ENCODE peak calls at places on chromosomes 11 and 22, in four cellular contexts. One of them, this sample, is unnamed.

GRCh38 chr22:45190473-45190872 is 26.7 kb downstream of the NUP50 start:
- DNase-seq in suprapubic skin: no peak
- DNase-seq in stimulated activated CD8-positive, alpha-beta memory T cell treated with anti-CD3 and anti-CD28 coated beads, Interleukin-15, amount 100 ng/mL, for 4 hours: no peak
- DNase-seq in A549: no peak
- DNase-seq in this sample: no peak

GRCh38 chr11:104883342-104883741 is 14.9 kb downstream of the CASP12 start:
- DNase-seq in suprapubic skin: no peak
- DNase-seq in stimulated activated CD8-positive, alpha-beta memory T cell treated with anti-CD3 and anti-CD28 coated beads, Interleukin-15, amount 100 ng/mL, for 4 hours: no peak
- DNase-seq in A549: no peak
- DNase-seq in this sample: no peak

GRCh38 chr11:57647368-57647767 is 2.3 kb downstream of the YPEL4 start:
- DNase-seq in suprapubic skin: no peak
- DNase-seq in stimulated activated CD8-positive, alpha-beta memory T cell treated with anti-CD3 and anti-CD28 coated beads, Interleukin-15, amount 100 ng/mL, for 4 hours: no peak
- DNase-seq in A549: no peak
- DNase-seq in this sample: no peak

GRCh38 chr11:120715239-120715638 is 203.7 kb downstream of the GRIK4 start:
- DNase-seq in suprapubic skin: no peak
- DNase-seq in stimulated activated CD8-positive, alpha-beta memory T cell treated with anti-CD3 and anti-CD28 coated beads, Interleukin-15, amount 100 ng/mL, for 4 hours: no peak
- DNase-seq in A549: peak; percentile 4
- DNase-seq in this sample: no peak

GRCh38 chr22:39204216-39204615 is 40.6 kb downstream of the PDGFB start:
- DNase-seq in suprapubic skin: no peak
- DNase-seq in stimulated activated CD8-positive, alpha-beta memory T cell treated with anti-CD3 and anti-CD28 coated beads, Interleukin-15, amount 100 ng/mL, for 4 hours: no peak
- DNase-seq in A549: no peak
- DNase-seq in this sample: no peak

GRCh38 chr11:10693509-10694071 is at the start of gene IRAG1:
- DNase-seq in suprapubic skin: no peak
- DNase-seq in stimulated activated CD8-positive, alpha-beta memory T cell treated with anti-CD3 and anti-CD28 coated beads, Interleukin-15, amount 100 ng/mL, for 4 hours: no peak
- DNase-seq in A549: no peak
- DNase-seq in this sample: no peak

GRCh38 chr11:117419915-117420485 is 92.3 kb downstream of the CEP164 start:
- DNase-seq in suprapubic skin: peak; percentile 75
- DNase-seq in stimulated activated CD8-positive, alpha-beta memory T cell treated with anti-CD3 and anti-CD28 coated beads, Interleukin-15, amount 100 ng/mL, for 4 hours: no peak
- DNase-seq in A549: no peak
- DNase-seq in this sample: no peak

GRCh38 chr22:49244466-49245420 is 582.9 kb downstream of the BRD1 start:
- DNase-seq in suprapubic skin: peak; percentile 70
- DNase-seq in stimulated activated CD8-positive, alpha-beta memory T cell treated with anti-CD3 and anti-CD28 coated beads, Interleukin-15, amount 100 ng/mL, for 4 hours: no peak
- DNase-seq in A549: no peak
- DNase-seq in this sample: no peak

GRCh38 chr11:8339592-8340022 is 75.9 kb upstream of the LMO1 start:
- DNase-seq in suprapubic skin: no peak
- DNase-seq in stimulated activated CD8-positive, alpha-beta memory T cell treated with anti-CD3 and anti-CD28 coated beads, Interleukin-15, amount 100 ng/mL, for 4 hours: no peak
- DNase-seq in A549: no peak
- DNase-seq in this sample: no peak

GRCh38 chr11:1921576-1922141 is 2.2 kb downstream of the TNNT3 start:
- DNase-seq in suprapubic skin: no peak
- DNase-seq in stimulated activated CD8-positive, alpha-beta memory T cell treated with anti-CD3 and anti-CD28 coated beads, Interleukin-15, amount 100 ng/mL, for 4 hours: no peak
- DNase-seq in A549: no peak
- DNase-seq in this sample: no peak

GRCh38 chr11:17658211-17658610 is 61.2 kb upstream of the MYOD1 start:
- DNase-seq in suprapubic skin: no peak
- DNase-seq in stimulated activated CD8-positive, alpha-beta memory T cell treated with anti-CD3 and anti-CD28 coated beads, Interleukin-15, amount 100 ng/mL, for 4 hours: no peak
- DNase-seq in A549: no peak
- DNase-seq in this sample: no peak

GRCh38 chr11:95577716-95578460 is 211.7 kb downstream of the FAM76B start:
- DNase-seq in suprapubic skin: no peak
- DNase-seq in stimulated activated CD8-positive, alpha-beta memory T cell treated with anti-CD3 and anti-CD28 coated beads, Interleukin-15, amount 100 ng/mL, for 4 hours: no peak
- DNase-seq in A549: no peak
- DNase-seq in this sample: no peak

GRCh38 chr22:19412478-19412877 is 19.1 kb downstream of the HIRA start:
- DNase-seq in suprapubic skin: no peak
- DNase-seq in stimulated activated CD8-positive, alpha-beta memory T cell treated with anti-CD3 and anti-CD28 coated beads, Interleukin-15, amount 100 ng/mL, for 4 hours: no peak
- DNase-seq in A549: no peak
- DNase-seq in this sample: no peak

GRCh38 chr11:115784796-115785521 is 280.7 kb upstream of the CADM1 start:
- DNase-seq in suprapubic skin: no peak
- DNase-seq in stimulated activated CD8-positive, alpha-beta memory T cell treated with anti-CD3 and anti-CD28 coated beads, Interleukin-15, amount 100 ng/mL, for 4 hours: no peak
- DNase-seq in A549: no peak
- DNase-seq in this sample: no peak

GRCh38 chr11:12202911-12203310 is 92.5 kb downstream of the MICAL2 start:
- DNase-seq in suprapubic skin: no peak
- DNase-seq in stimulated activated CD8-positive, alpha-beta memory T cell treated with anti-CD3 and anti-CD28 coated beads, Interleukin-15, amount 100 ng/mL, for 4 hours: no peak
- DNase-seq in A549: no peak
- DNase-seq in this sample: no peak

GRCh38 chr22:38569972-38570840 is at the start of gene DMC1:
- DNase-seq in suprapubic skin: peak; percentile 97
- DNase-seq in stimulated activated CD8-positive, alpha-beta memory T cell treated with anti-CD3 and anti-CD28 coated beads, Interleukin-15, amount 100 ng/mL, for 4 hours: peak; percentile 91
- DNase-seq in A549: peak; percentile 91
- DNase-seq in this sample: peak; percentile 68

GRCh38 chr11:12377824-12378593 is 638 bp downstream of the PARVA start:
- DNase-seq in suprapubic skin: peak; percentile 87
- DNase-seq in stimulated activated CD8-positive, alpha-beta memory T cell treated with anti-CD3 and anti-CD28 coated beads, Interleukin-15, amount 100 ng/mL, for 4 hours: no peak
- DNase-seq in A549: peak; percentile 88
- DNase-seq in this sample: peak; percentile 69

GRCh38 chr11:70732493-70733206 is 334.3 kb downstream of the CTTN start:
- DNase-seq in suprapubic skin: no peak
- DNase-seq in stimulated activated CD8-positive, alpha-beta memory T cell treated with anti-CD3 and anti-CD28 coated beads, Interleukin-15, amount 100 ng/mL, for 4 hours: no peak
- DNase-seq in A549: no peak
- DNase-seq in this sample: no peak

GRCh38 chr11:105124756-105125155 is 14.8 kb downstream of the CARD18 start:
- DNase-seq in suprapubic skin: no peak
- DNase-seq in stimulated activated CD8-positive, alpha-beta memory T cell treated with anti-CD3 and anti-CD28 coated beads, Interleukin-15, amount 100 ng/mL, for 4 hours: no peak
- DNase-seq in A549: no peak
- DNase-seq in this sample: no peak

GRCh38 chr11:131823772-131824171 is 453.4 kb downstream of the NTM start:
- DNase-seq in suprapubic skin: no peak
- DNase-seq in stimulated activated CD8-positive, alpha-beta memory T cell treated with anti-CD3 and anti-CD28 coated beads, Interleukin-15, amount 100 ng/mL, for 4 hours: no peak
- DNase-seq in A549: no peak
- DNase-seq in this sample: no peak

GRCh38 chr11:15541079-15541478 is 426.4 kb downstream of the INSC start:
- DNase-seq in suprapubic skin: no peak
- DNase-seq in stimulated activated CD8-positive, alpha-beta memory T cell treated with anti-CD3 and anti-CD28 coated beads, Interleukin-15, amount 100 ng/mL, for 4 hours: no peak
- DNase-seq in A549: no peak
- DNase-seq in this sample: no peak

GRCh38 chr11:2721163-2721935 is 21.6 kb upstream of the KCNQ1OT1 start:
- DNase-seq in suprapubic skin: no peak
- DNase-seq in stimulated activated CD8-positive, alpha-beta memory T cell treated with anti-CD3 and anti-CD28 coated beads, Interleukin-15, amount 100 ng/mL, for 4 hours: no peak
- DNase-seq in A549: no peak
- DNase-seq in this sample: no peak

GRCh38 chr22:46093796-46094195 is 56.5 kb upstream of the PPARA start:
- DNase-seq in suprapubic skin: no peak
- DNase-seq in stimulated activated CD8-positive, alpha-beta memory T cell treated with anti-CD3 and anti-CD28 coated beads, Interleukin-15, amount 100 ng/mL, for 4 hours: no peak
- DNase-seq in A549: no peak
- DNase-seq in this sample: no peak

GRCh38 chr11:105220175-105220574 is 80.6 kb upstream of the CARD18 start:
- DNase-seq in suprapubic skin: no peak
- DNase-seq in stimulated activated CD8-positive, alpha-beta memory T cell treated with anti-CD3 and anti-CD28 coated beads, Interleukin-15, amount 100 ng/mL, for 4 hours: no peak
- DNase-seq in A549: no peak
- DNase-seq in this sample: no peak

GRCh38 chr22:44032126-44032730 is 8.1 kb downstream of the PARVB start:
- DNase-seq in suprapubic skin: no peak
- DNase-seq in stimulated activated CD8-positive, alpha-beta memory T cell treated with anti-CD3 and anti-CD28 coated beads, Interleukin-15, amount 100 ng/mL, for 4 hours: no peak
- DNase-seq in A549: no peak
- DNase-seq in this sample: no peak

GRCh38 chr11:111736621-111737055 is 29.6 kb downstream of the PPP2R1B start:
- DNase-seq in suprapubic skin: no peak
- DNase-seq in stimulated activated CD8-positive, alpha-beta memory T cell treated with anti-CD3 and anti-CD28 coated beads, Interleukin-15, amount 100 ng/mL, for 4 hours: no peak
- DNase-seq in A549: no peak
- DNase-seq in this sample: no peak

GRCh38 chr11:129946256-129946655 is 50.9 kb upstream of the NFRKB start:
- DNase-seq in suprapubic skin: no peak
- DNase-seq in stimulated activated CD8-positive, alpha-beta memory T cell treated with anti-CD3 and anti-CD28 coated beads, Interleukin-15, amount 100 ng/mL, for 4 hours: no peak
- DNase-seq in A549: no peak
- DNase-seq in this sample: no peak

GRCh38 chr11:110479445-110480101 is 49.8 kb downstream of the FDX1 start:
- DNase-seq in suprapubic skin: no peak
- DNase-seq in stimulated activated CD8-positive, alpha-beta memory T cell treated with anti-CD3 and anti-CD28 coated beads, Interleukin-15, amount 100 ng/mL, for 4 hours: no peak
- DNase-seq in A549: no peak
- DNase-seq in this sample: no peak

GRCh38 chr11:69699213-69699612 is 4.6 kb downstream of the FGF19 start:
- DNase-seq in suprapubic skin: no peak
- DNase-seq in stimulated activated CD8-positive, alpha-beta memory T cell treated with anti-CD3 and anti-CD28 coated beads, Interleukin-15, amount 100 ng/mL, for 4 hours: no peak
- DNase-seq in A549: no peak
- DNase-seq in this sample: no peak

GRCh38 chr11:120331301-120331966 is 4.8 kb upstream of the ARHGEF12 start:
- DNase-seq in suprapubic skin: no peak
- DNase-seq in stimulated activated CD8-positive, alpha-beta memory T cell treated with anti-CD3 and anti-CD28 coated beads, Interleukin-15, amount 100 ng/mL, for 4 hours: no peak
- DNase-seq in A549: peak; percentile 45
- DNase-seq in this sample: peak; percentile 58

GRCh38 chr11:72295471-72295870 is 51.5 kb upstream of the PHOX2A start:
- DNase-seq in suprapubic skin: peak; percentile 54
- DNase-seq in stimulated activated CD8-positive, alpha-beta memory T cell treated with anti-CD3 and anti-CD28 coated beads, Interleukin-15, amount 100 ng/mL, for 4 hours: no peak
- DNase-seq in A549: no peak
- DNase-seq in this sample: no peak

GRCh38 chr11:86174101-86175046 is 70.2 kb upstream of the EED start:
- DNase-seq in suprapubic skin: no peak
- DNase-seq in stimulated activated CD8-positive, alpha-beta memory T cell treated with anti-CD3 and anti-CD28 coated beads, Interleukin-15, amount 100 ng/mL, for 4 hours: no peak
- DNase-seq in A549: peak; percentile 67
- DNase-seq in this sample: peak; percentile 75

GRCh38 chr11:59173080-59173963 is 1.4 kb downstream of the DTX4 start:
- DNase-seq in suprapubic skin: peak; percentile 81
- DNase-seq in stimulated activated CD8-positive, alpha-beta memory T cell treated with anti-CD3 and anti-CD28 coated beads, Interleukin-15, amount 100 ng/mL, for 4 hours: no peak
- DNase-seq in A549: no peak
- DNase-seq in this sample: no peak

GRCh38 chr11:111531687-111532364 is 8.7 kb upstream of the LAYN start:
- DNase-seq in suprapubic skin: no peak
- DNase-seq in stimulated activated CD8-positive, alpha-beta memory T cell treated with anti-CD3 and anti-CD28 coated beads, Interleukin-15, amount 100 ng/mL, for 4 hours: no peak
- DNase-seq in A549: peak; percentile 75
- DNase-seq in this sample: no peak

GRCh38 chr11:119671048-119671447 is 58.0 kb downstream of the NECTIN1 start:
- DNase-seq in suprapubic skin: no peak
- DNase-seq in stimulated activated CD8-positive, alpha-beta memory T cell treated with anti-CD3 and anti-CD28 coated beads, Interleukin-15, amount 100 ng/mL, for 4 hours: no peak
- DNase-seq in A549: no peak
- DNase-seq in this sample: no peak

This sample was measured in H54.